ENCODE peak calls at places on chromosomes 3 and 15, in ten cellular contexts. Q is NT2/D1; D is immature natural killer cell; W is ELF-1; E is cardiac muscle cell; I is DMS153; L is activated CD4-positive, alpha-beta T cell treated with anti-CD3 and anti-CD28 coated beads, Interleukin-2, amount 50 U/mL, for 1 hour; O is HFFc6; Z is head of caudate nucleus; M is T-helper 9 cell. C is an unnamed sample.

GRCh38 chr3:167936010-167936409 is 159.7 kb downstream of the GOLIM4 start:
- DNase-seq in Q (no peak), D (no peak), W (no peak), E (no peak), I (no peak), L (no peak), O (no peak), Z (no peak), M (no peak), C (no peak)

GRCh38 chr3:120425877-120426276 is 24.9 kb downstream of the FSTL1 start:
- DNase-seq in Q (no peak), D (no peak), W (no peak), E (peak), I (no peak), L (no peak), O (peak), Z (no peak), M (no peak), C (peak)

GRCh38 chr3:79497447-79498111 is 270.2 kb downstream of the ROBO1 start:
- DNase-seq in Q (no peak), D (no peak), W (no peak), E (peak), I (no peak), L (no peak), O (no peak), Z (no peak), M (no peak), C (no peak)

GRCh38 chr3:36650271-36650671 is 114.1 kb downstream of the DCLK3 start:
- DNase-seq in Q (no peak), D (no peak), W (no peak), E (peak), I (no peak), L (no peak), O (peak), Z (no peak), M (no peak), C (no peak)

GRCh38 chr3:13708301-13708700 is 159.4 kb downstream of the FBLN2 start:
- DNase-seq in Q (no peak), D (no peak), W (no peak), E (no peak), I (no peak), L (no peak), O (no peak), Z (no peak), M (no peak), C (no peak)

GRCh38 chr15:68440136-68440535 is 8.2 kb upstream of the ITGA11 start:
- DNase-seq in Q (no peak), D (no peak), W (no peak), E (no peak), I (no peak), L (no peak), O (no peak), Z (no peak), M (no peak), C (no peak)

GRCh38 chr15:69723404-69724097 is 270.9 kb downstream of the RPLP1 start:
- DNase-seq in Q (no peak), D (no peak), W (no peak), E (no peak), I (no peak), L (no peak), O (no peak), Z (no peak), M (no peak), C (no peak)

GRCh38 chr3:45060165-45060897 is 34.2 kb downstream of the CLEC3B start:
- DNase-seq in Q (no peak), D (no peak), W (no peak), E (no peak), I (no peak), L (no peak), O (no peak), Z (no peak), M (no peak), C (no peak)

GRCh38 chr3:67296039-67296892 is 298.2 kb downstream of the KBTBD8 start:
- DNase-seq in Q (peak), D (no peak), W (peak), E (no peak), I (no peak), L (no peak), O (no peak), Z (no peak), M (no peak), C (no peak)

GRCh38 chr3:20197775-20198174 is 11.8 kb upstream of the SGO1 start:
- DNase-seq in Q (no peak), D (no peak), W (no peak), E (no peak), I (no peak), L (no peak), O (no peak), Z (no peak), M (no peak), C (no peak)

GRCh38 chr15:78264304-78265136 is at the start of gene DNAJA4:
- DNase-seq in Q (no peak), D (peak), W (peak), E (peak), I (no peak), L (peak), O (no peak), Z (peak), M (peak), C (no peak)

GRCh38 chr15:100901702-100902435 is 17.3 kb upstream of the LRRK1 start:
- DNase-seq in Q (no peak), D (no peak), W (no peak), E (peak), I (no peak), L (no peak), O (no peak), Z (no peak), M (no peak), C (no peak)

GRCh38 chr3:45544719-45545296 is 49.7 kb upstream of the LIMD1 start:
- DNase-seq in Q (no peak), D (no peak), W (no peak), E (peak), I (no peak), L (no peak), O (no peak), Z (no peak), M (no peak), C (no peak)

GRCh38 chr15:57537072-57537471 is 54.6 kb upstream of the MYZAP start:
- DNase-seq in Q (no peak), D (no peak), W (peak), E (peak), I (peak), L (no peak), O (peak), Z (peak), M (no peak), C (no peak)

GRCh38 chr3:152428577-152428976 is 159.8 kb downstream of the MBNL1 start:
- DNase-seq in Q (no peak), D (peak), W (no peak), E (no peak), I (no peak), L (no peak), O (no peak), Z (no peak), M (no peak), C (no peak)

GRCh38 chr3:64019271-64019670 is 4.0 kb downstream of the PSMD6 start:
- DNase-seq in Q (no peak), D (no peak), W (no peak), E (no peak), I (no peak), L (no peak), O (no peak), Z (no peak), M (no peak), C (no peak)

GRCh38 chr3:138441742-138442141 is 7.3 kb downstream of the ESYT3 start:
- DNase-seq in Q (no peak), D (no peak), W (no peak), E (peak), I (no peak), L (no peak), O (peak), Z (no peak), M (no peak), C (no peak)

GRCh38 chr3:49664300-49664699 is 9.9 kb upstream of the APEH start:
- DNase-seq in Q (no peak), D (no peak), W (no peak), E (no peak), I (no peak), L (no peak), O (no peak), Z (no peak), M (no peak), C (no peak)

GRCh38 chr15:70140543-70141375 is 43.0 kb upstream of the TLE3 start:
- DNase-seq in Q (peak), D (peak), W (peak), E (peak), I (no peak), L (peak), O (no peak), Z (no peak), M (peak), C (no peak)

GRCh38 chr3:75001330-75001729 is 386.9 kb upstream of the CNTN3 start:
- DNase-seq in Q (no peak), D (no peak), W (no peak), E (peak), I (peak), L (no peak), O (no peak), Z (no peak), M (no peak), C (no peak)

GRCh38 chr3:196546537-196546936 is 21.8 kb downstream of the WDR53 start:
- DNase-seq in Q (no peak), D (no peak), W (no peak), E (no peak), I (no peak), L (no peak), O (no peak), Z (no peak), M (no peak), C (no peak)

GRCh38 chr15:26438316-26438715 is 334.6 kb downstream of the GABRB3 start:
- DNase-seq in Q (no peak), D (no peak), W (no peak), E (no peak), I (no peak), L (no peak), O (no peak), Z (no peak), M (no peak), C (no peak)

GRCh38 chr3:52798978-52799476 is 4.4 kb downstream of the ITIH3 start:
- DNase-seq in Q (peak), D (no peak), W (peak), E (peak), I (no peak), L (no peak), O (no peak), Z (no peak), M (no peak), C (no peak)

GRCh38 chr3:138461246-138461645 is 26.8 kb downstream of the ESYT3 start:
- DNase-seq in Q (no peak), D (no peak), W (no peak), E (no peak), I (no peak), L (no peak), O (peak), Z (no peak), M (no peak), C (no peak)

GRCh38 chr3:10017636-10018292 is 8.5 kb upstream of the FANCD2 start:
- DNase-seq in Q (no peak), D (peak), W (no peak), E (peak), I (no peak), L (no peak), O (peak), Z (no peak), M (no peak), C (no peak)

GRCh38 chr3:148077318-148077923 is 620.3 kb upstream of the AGTR1 start:
- DNase-seq in Q (no peak), D (no peak), W (no peak), E (peak), I (no peak), L (no peak), O (peak), Z (no peak), M (no peak), C (no peak)

GRCh38 chr3:81931265-81931664 is 169.8 kb upstream of the GBE1 start:
- DNase-seq in Q (no peak), D (no peak), W (no peak), E (no peak), I (no peak), L (no peak), O (no peak), Z (no peak), M (no peak), C (no peak)